ENCODE peak calls at places on chromosome 16, in seven cellular contexts. V, W, O, Y, X, M and P are unnamed samples. For H3K27me3, the result is how much of the 10 kb centered on the place peaks cover.

GRCh38 chr16:17529982-17530760 is 59.4 kb upstream of the XYLT1 start:
- DNase-seq in V (no peak), W (no peak), O (no peak), Y (no peak), X (no peak), M (no peak), P (no peak)

GRCh38 chr16:11401161-11402050 is 56.1 kb downstream of the RMI2 start:
- DNase-seq in V (no peak), W (peak), O (no peak), Y (peak), X (peak), M (no peak), P (no peak)

GRCh38 chr16:15811416-15811777 is 45.4 kb downstream of the MYH11 start:
- DNase-seq in V (no peak), W (peak), O (no peak), Y (no peak), X (no peak), M (no peak), P (no peak)

GRCh38 chr16:51763072-51763658 is 612.1 kb upstream of the SALL1 start:
- DNase-seq in V (no peak), W (no peak), O (no peak), Y (no peak), X (no peak), M (peak), P (peak)

GRCh38 chr16:79535130-79535529 is 65.4 kb downstream of the MAF start:
- DNase-seq in V (no peak), W (no peak), O (no peak), Y (no peak), X (no peak), M (no peak), P (no peak)

GRCh38 chr16:56851671-56852400 is 13.2 kb upstream of the SLC12A3 start:
- DNase-seq in V (no peak), W (peak), O (no peak), Y (no peak), X (no peak), M (peak), P (no peak)

GRCh38 chr16:63365665-63366064 is 1329.4 kb upstream of the CDH8 start:
- DNase-seq in V (no peak), W (no peak), O (no peak), Y (no peak), X (no peak), M (no peak), P (no peak)

GRCh38 chr16:69326172-69326873 is 4.1 kb downstream of the PDF start:
- DNase-seq in V (no peak), W (no peak), O (no peak), Y (peak), X (no peak), M (no peak), P (no peak)

GRCh38 chr16:50539053-50539615 is 9.1 kb upstream of the NKD1 start:
- DNase-seq in V (no peak), W (no peak), O (no peak), Y (no peak), X (no peak), M (peak), P (no peak)

GRCh38 chr16:46884513-46885293 is 541 bp downstream of the GPT2 start:
- DNase-seq in V (no peak), W (no peak), O (no peak), Y (no peak), X (no peak), M (peak), P (no peak)

GRCh38 chr16:72934661-72935403 is 113.1 kb downstream of the ZFHX3 start:
- DNase-seq in V (no peak), W (peak), O (no peak), Y (peak), X (no peak), M (no peak), P (no peak)

GRCh38 chr16:84616515-84616914 is 1.4 kb downstream of the COTL1 start:
- DNase-seq in V (no peak), W (no peak), O (no peak), Y (no peak), X (no peak), M (no peak), P (no peak)

GRCh38 chr16:67530013-67530939 is 1.6 kb downstream of the RIPOR1 start:
- DNase-seq in V (no peak), W (peak), O (no peak), Y (peak), X (peak), M (peak), P (peak)

GRCh38 chr16:5065813-5066212 is at the start of gene C16orf89:
- DNase-seq in V (no peak), W (peak), O (no peak), Y (no peak), X (no peak), M (no peak), P (no peak)

GRCh38 chr16:86740817-86741799 is 162.8 kb downstream of the FOXL1 start:
- DNase-seq in V (no peak), W (peak), O (peak), Y (peak), X (peak), M (peak), P (no peak)

GRCh38 chr16:85178596-85178995 is 66.3 kb upstream of the CIBAR2 start:
- DNase-seq in V (no peak), W (no peak), O (no peak), Y (peak), X (no peak), M (no peak), P (no peak)

GRCh38 chr16:11333696-11334095 is 11.6 kb upstream of the RMI2 start:
- DNase-seq in V (no peak), W (no peak), O (peak), Y (no peak), X (no peak), M (no peak), P (peak)

GRCh38 chr16:89309438-89310122 is 92.1 kb downstream of the ZNF778 start:
- DNase-seq in V (no peak), W (no peak), O (no peak), Y (no peak), X (no peak), M (no peak), P (no peak)

GRCh38 chr16:11410382-11411058 is 65.3 kb downstream of the RMI2 start:
- DNase-seq in V (no peak), W (no peak), O (no peak), Y (no peak), X (peak), M (no peak), P (no peak)

GRCh38 chr16:64717871-64718270 is 404.0 kb downstream of the CDH11 start:
- DNase-seq in V (no peak), W (no peak), O (no peak), Y (no peak), X (no peak), M (no peak), P (no peak)

GRCh38 chr16:25051446-25052160 is 36.4 kb upstream of the ARHGAP17 start:
- DNase-seq in V (no peak), W (no peak), O (peak), Y (no peak), X (peak), M (no peak), P (no peak)

GRCh38 chr16:82091225-82091624 is 56.2 kb downstream of the HSD17B2 start:
- DNase-seq in V (peak), W (no peak), O (peak), Y (no peak), X (no peak), M (no peak), P (no peak)

GRCh38 chr16:47049901-47050583 is 76.6 kb upstream of the DNAJA2 start:
- DNase-seq in V (no peak), W (no peak), O (no peak), Y (no peak), X (no peak), M (no peak), P (no peak)

GRCh38 chr16:50499254-50499653 is 48.9 kb upstream of the NKD1 start:
- DNase-seq in V (no peak), W (no peak), O (no peak), Y (no peak), X (no peak), M (no peak), P (no peak)

GRCh38 chr16:78704421-78704820 is 605.0 kb downstream of the WWOX start:
- DNase-seq in V (no peak), W (no peak), O (no peak), Y (no peak), X (no peak), M (no peak), P (no peak)

GRCh38 chr16:65964752-65965151 is 401.7 kb upstream of the CDH5 start:
- DNase-seq in V (no peak), W (no peak), O (no peak), Y (no peak), X (no peak), M (no peak), P (no peak)

GRCh38 chr16:50372611-50373344 is 4.0 kb upstream of the BRD7 start:
- DNase-seq in V (no peak), W (peak), O (peak), Y (peak), X (peak), M (no peak), P (no peak)

GRCh38 chr16:4900036-4900435 is 36.9 kb downstream of the PPL start:
- DNase-seq in V (no peak), W (no peak), O (no peak), Y (no peak), X (no peak), M (no peak), P (no peak)

GRCh38 chr16:8572919-8573724 is 17.2 kb downstream of the TMEM114 start:
- DNase-seq in V (no peak), W (no peak), O (peak), Y (no peak), X (no peak), M (peak), P (no peak)

GRCh38 chr16:14579266-14579665 is 50.8 kb downstream of the PARN start:
- DNase-seq in V (no peak), W (no peak), O (no peak), Y (no peak), X (no peak), M (no peak), P (no peak)

GRCh38 chr16:27789150-27789549 is 239.2 kb downstream of the KATNIP start:
- DNase-seq in V (no peak), W (no peak), O (no peak), Y (no peak), X (no peak), M (no peak), P (no peak)

GRCh38 chr16:27314161-27314723 is 468 bp downstream of the IL4R start:
- DNase-seq in V (peak), W (peak), O (peak), Y (peak), X (peak), M (no peak), P (peak)

GRCh38 chr16:70470927-70471341 is 16.5 kb downstream of the FCSK start:
- DNase-seq in V (no peak), W (no peak), O (no peak), Y (no peak), X (peak), M (peak), P (no peak)

GRCh38 chr16:56589141-56590039 is at the start of gene MT3:
- DNase-seq in V (no peak), W (no peak), O (no peak), Y (peak), X (peak), M (peak), P (no peak)

GRCh38 chr16:31094088-31094423 is 541 bp downstream of the VKORC1 start:
- DNase-seq in V (no peak), W (no peak), O (no peak), Y (no peak), X (no peak), M (peak), P (no peak)

GRCh38 chr16:68377667-68378420 is 67.0 kb downstream of the PRMT7 start:
- DNase-seq in V (no peak), W (no peak), O (peak), Y (no peak), X (no peak), M (peak), P (no peak)

GRCh38 chr16:13863075-13863765 is 56.7 kb upstream of the ERCC4 start:
- DNase-seq in V (no peak), W (no peak), O (no peak), Y (no peak), X (no peak), M (no peak), P (no peak)

GRCh38 chr16:70512456-70512855 is 10.9 kb downstream of the COG4 start:
- DNase-seq in V (no peak), W (no peak), O (peak), Y (peak), X (no peak), M (no peak), P (no peak)

GRCh38 chr16:70416748-70417616 is 21.9 kb downstream of the ST3GAL2 start:
- DNase-seq in V (no peak), W (no peak), O (no peak), Y (no peak), X (no peak), M (no peak), P (no peak)

DNA sequence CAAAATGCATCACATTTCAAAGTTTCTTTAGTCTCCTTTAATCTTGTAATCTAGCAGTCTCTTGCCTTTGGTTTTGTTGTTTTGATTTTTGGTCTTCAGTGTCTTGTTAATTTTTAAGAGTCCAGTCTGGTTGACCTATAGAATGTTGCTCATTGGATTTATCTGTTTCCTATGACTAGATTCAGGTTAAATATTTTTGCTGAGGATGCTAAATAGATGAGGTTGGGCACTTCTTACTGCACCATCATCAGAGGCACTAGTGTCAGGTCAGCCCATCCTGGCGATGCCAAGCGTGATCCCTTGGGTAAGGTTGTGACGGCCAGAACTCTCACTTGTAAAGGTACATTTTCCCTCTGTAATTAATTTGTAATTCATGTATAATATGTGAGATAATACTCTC is 64.5 kb upstream of the BCAR1 start:
- DNase-seq in V (no peak), W (no peak), O (no peak), Y (no peak), X (no peak), M (no peak), P (no peak)
- TF ChIP-seq CTCF in V (no peak), W (no peak), O (no peak), Y (no peak), X (no peak), M (no peak), P (no peak)

DNA sequence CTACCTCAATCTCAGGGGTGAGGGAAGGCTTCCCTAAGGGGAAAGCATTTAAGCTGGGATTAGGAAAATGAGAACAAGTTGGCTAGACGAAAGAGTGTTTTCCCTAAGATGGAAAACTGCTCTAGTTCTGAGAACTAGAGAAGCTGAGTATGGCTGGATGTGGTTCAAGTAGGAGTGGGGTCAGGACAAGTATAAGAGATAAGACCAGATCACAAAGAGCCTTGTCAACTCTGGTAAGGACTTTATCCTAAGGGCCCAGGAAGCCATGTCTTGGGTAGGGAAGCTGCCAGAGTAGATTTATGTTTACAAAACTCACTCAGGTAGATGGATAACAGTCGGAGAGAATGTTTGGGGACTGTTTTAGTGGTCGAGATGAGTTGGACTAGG is 1.7 kb downstream of the ANKS4B start:
- DNase-seq in V (no peak), W (no peak), O (no peak), Y (no peak), X (no peak), M (no peak), P (no peak)
- H3K4me3 ChIP-seq in V (no peak), W (no peak), O (no peak), Y (no peak), X (no peak), M (no peak), P (no peak)

DNA sequence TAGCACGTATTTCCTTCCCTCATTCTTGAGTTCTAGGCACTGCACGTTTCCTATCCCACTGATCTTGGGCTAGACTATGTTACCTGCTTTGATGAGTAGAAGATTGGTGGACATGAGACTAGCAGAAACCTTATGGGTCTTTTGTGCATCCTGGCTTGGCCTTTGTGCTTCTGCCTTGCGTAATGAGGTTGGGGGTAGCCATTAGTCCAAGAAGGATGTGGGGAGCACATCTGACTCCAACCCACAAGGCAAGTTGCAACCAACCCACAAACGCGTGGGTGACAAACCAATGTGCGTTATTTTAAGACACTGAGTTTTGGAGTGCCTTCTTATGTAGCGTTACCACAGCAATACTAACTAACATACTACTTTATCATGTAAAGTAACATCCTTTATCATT is 180.4 kb upstream of the IRX5 start:
- DNase-seq in V (no peak), W (no peak), O (no peak), Y (no peak), X (no peak), M (no peak), P (no peak)
- H3K27me3 ChIP-seq in V (under half), W (under half), O (under half), Y (under half), X (under half), M (under half), P (under half)

DNA sequence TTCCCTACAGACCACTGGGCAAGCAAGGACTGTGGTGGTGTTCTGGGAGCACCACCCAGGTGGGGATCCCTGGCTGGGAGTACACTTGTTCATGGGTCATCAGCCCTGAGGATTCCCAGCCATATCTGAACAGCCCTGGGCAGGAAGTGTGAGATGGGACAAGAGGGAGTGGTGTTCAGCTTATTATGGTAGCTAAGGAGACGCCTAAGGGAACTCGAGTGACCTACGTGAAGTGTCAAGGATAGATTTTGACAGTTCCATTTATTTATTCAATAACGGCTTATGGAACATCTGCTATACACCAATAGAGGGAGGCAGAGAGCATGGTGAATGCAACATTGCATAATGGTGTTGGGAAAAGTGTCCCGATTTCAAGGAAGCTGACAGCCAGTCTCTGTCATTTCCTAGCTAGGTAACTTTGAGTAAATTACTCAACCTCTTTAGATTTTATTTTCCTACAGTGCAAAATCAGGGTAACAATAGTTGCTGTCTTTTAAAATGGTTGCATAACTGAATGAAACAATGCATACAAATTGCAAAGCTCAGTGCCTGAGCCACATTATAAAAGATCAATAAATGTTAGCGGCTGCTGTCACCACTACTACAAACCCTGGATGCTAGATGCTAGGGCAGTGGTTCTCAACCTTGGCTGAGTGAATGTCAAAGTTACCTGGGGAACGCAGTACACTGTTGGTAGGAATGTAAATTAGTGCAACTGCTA is 534.1 kb downstream of the GRIN2A start:
- DNase-seq in V (no peak), W (no peak), O (peak), Y (no peak), X (no peak), M (peak), P (no peak)
- TF ChIP-seq CTCF in V (peak), W (peak), O (peak), Y (peak), X (peak), M (peak), P (peak)